ENCODE peak calls at places on chromosomes 12 and 14, in ten cellular contexts. One of them, this sample, is unnamed.

GRCh38 chr12:123270380-123271181 is 1.1 kb downstream of the CDK2AP1 start:
- DNase-seq in lung: no peak
- DNase-seq in fibroblast of pulmonary artery: peak
- DNase-seq in choroid plexus epithelial cell: peak
- DNase-seq in fibroblast of lung: peak
- DNase-seq in psoas muscle: peak
- DNase-seq in pancreas: peak
- DNase-seq in foreskin fibroblast: peak
- DNase-seq in prostate gland: no peak
- DNase-seq in IMR-90: peak
- DNase-seq in this sample: peak

GRCh38 chr14:55731881-55732498 is 152.0 kb downstream of the KTN1 start:
- DNase-seq in choroid plexus epithelial cell: peak
- DNase-seq in fibroblast of lung: peak
- DNase-seq in lung: no peak
- DNase-seq in pancreas: no peak
- DNase-seq in psoas muscle: no peak
- DNase-seq in prostate gland: no peak
- DNase-seq in fibroblast of pulmonary artery: peak
- DNase-seq in foreskin fibroblast: peak
- DNase-seq in IMR-90: peak
- DNase-seq in this sample: no peak

GRCh38 chr12:116892741-116893140 is 11.5 kb upstream of the HRK start:
- DNase-seq in psoas muscle: no peak
- DNase-seq in foreskin fibroblast: no peak
- DNase-seq in lung: no peak
- DNase-seq in pancreas: no peak
- DNase-seq in choroid plexus epithelial cell: no peak
- DNase-seq in IMR-90: no peak
- DNase-seq in fibroblast of lung: no peak
- DNase-seq in prostate gland: no peak
- DNase-seq in fibroblast of pulmonary artery: no peak
- DNase-seq in this sample: no peak

GRCh38 chr14:58864751-58865519 is 227.2 kb downstream of the DACT1 start:
- DNase-seq in IMR-90: peak
- DNase-seq in prostate gland: no peak
- DNase-seq in psoas muscle: no peak
- DNase-seq in pancreas: no peak
- DNase-seq in fibroblast of pulmonary artery: peak
- DNase-seq in foreskin fibroblast: peak
- DNase-seq in fibroblast of lung: peak
- DNase-seq in choroid plexus epithelial cell: peak
- DNase-seq in lung: no peak
- DNase-seq in this sample: no peak

GRCh38 chr14:104870368-104871144 is 5.5 kb downstream of the CEP170B start:
- DNase-seq in fibroblast of pulmonary artery: no peak
- DNase-seq in IMR-90: no peak
- DNase-seq in psoas muscle: peak
- DNase-seq in foreskin fibroblast: no peak
- DNase-seq in lung: no peak
- DNase-seq in choroid plexus epithelial cell: no peak
- DNase-seq in pancreas: peak
- DNase-seq in prostate gland: no peak
- DNase-seq in fibroblast of lung: no peak
- DNase-seq in this sample: no peak

GRCh38 chr14:90658541-90658967 is 157.7 kb downstream of the TTC7B start:
- DNase-seq in prostate gland: no peak
- DNase-seq in psoas muscle: no peak
- DNase-seq in IMR-90: peak
- DNase-seq in lung: no peak
- DNase-seq in fibroblast of pulmonary artery: peak
- DNase-seq in foreskin fibroblast: no peak
- DNase-seq in pancreas: no peak
- DNase-seq in choroid plexus epithelial cell: peak
- DNase-seq in fibroblast of lung: no peak
- DNase-seq in this sample: peak

GRCh38 chr12:110577717-110578521 is 5.2 kb downstream of the PPTC7 start:
- DNase-seq in psoas muscle: no peak
- DNase-seq in fibroblast of pulmonary artery: peak
- DNase-seq in IMR-90: peak
- DNase-seq in lung: no peak
- DNase-seq in foreskin fibroblast: peak
- DNase-seq in pancreas: no peak
- DNase-seq in prostate gland: no peak
- DNase-seq in fibroblast of lung: peak
- DNase-seq in choroid plexus epithelial cell: peak
- DNase-seq in this sample: peak

GRCh38 chr12:52351196-52352059 is 15.9 kb downstream of the KRT85 start:
- DNase-seq in choroid plexus epithelial cell: no peak
- DNase-seq in foreskin fibroblast: no peak
- DNase-seq in pancreas: peak
- DNase-seq in lung: no peak
- DNase-seq in fibroblast of lung: no peak
- DNase-seq in psoas muscle: no peak
- DNase-seq in IMR-90: no peak
- DNase-seq in fibroblast of pulmonary artery: no peak
- DNase-seq in prostate gland: peak
- DNase-seq in this sample: no peak

GRCh38 chr12:132558861-132559623 is 51.3 kb downstream of the LRCOL1 start:
- DNase-seq in foreskin fibroblast: no peak
- DNase-seq in fibroblast of lung: no peak
- DNase-seq in pancreas: no peak
- DNase-seq in lung: no peak
- DNase-seq in fibroblast of pulmonary artery: no peak
- DNase-seq in prostate gland: no peak
- DNase-seq in psoas muscle: no peak
- DNase-seq in IMR-90: no peak
- DNase-seq in choroid plexus epithelial cell: no peak
- DNase-seq in this sample: no peak

GRCh38 chr14:46840971-46841729 is 189.6 kb upstream of the RPL10L start:
- DNase-seq in fibroblast of lung: no peak
- DNase-seq in psoas muscle: no peak
- DNase-seq in fibroblast of pulmonary artery: no peak
- DNase-seq in lung: no peak
- DNase-seq in prostate gland: no peak
- DNase-seq in choroid plexus epithelial cell: no peak
- DNase-seq in IMR-90: no peak
- DNase-seq in pancreas: no peak
- DNase-seq in foreskin fibroblast: no peak
- DNase-seq in this sample: no peak

GRCh38 chr12:111812881-111813741 is 28.9 kb upstream of the MAPKAPK5 start:
- DNase-seq in prostate gland: peak
- DNase-seq in pancreas: no peak
- DNase-seq in lung: peak
- DNase-seq in IMR-90: peak
- DNase-seq in fibroblast of lung: peak
- DNase-seq in choroid plexus epithelial cell: peak
- DNase-seq in fibroblast of pulmonary artery: peak
- DNase-seq in foreskin fibroblast: peak
- DNase-seq in psoas muscle: peak
- DNase-seq in this sample: peak

GRCh38 chr14:23605931-23606585 is 27.5 kb upstream of the JPH4 start:
- DNase-seq in foreskin fibroblast: no peak
- DNase-seq in pancreas: no peak
- DNase-seq in fibroblast of lung: no peak
- DNase-seq in IMR-90: peak
- DNase-seq in choroid plexus epithelial cell: no peak
- DNase-seq in prostate gland: no peak
- DNase-seq in psoas muscle: no peak
- DNase-seq in lung: no peak
- DNase-seq in fibroblast of pulmonary artery: no peak
- DNase-seq in this sample: no peak

GRCh38 chr14:95527392-95528002 is 7.4 kb upstream of the GLRX5 start:
- DNase-seq in fibroblast of lung: peak
- DNase-seq in foreskin fibroblast: peak
- DNase-seq in fibroblast of pulmonary artery: peak
- DNase-seq in prostate gland: no peak
- DNase-seq in psoas muscle: no peak
- DNase-seq in pancreas: no peak
- DNase-seq in choroid plexus epithelial cell: peak
- DNase-seq in lung: no peak
- DNase-seq in IMR-90: peak
- DNase-seq in this sample: no peak

GRCh38 chr12:34401659-34402227 is 379.4 kb downstream of the ALG10 start:
- DNase-seq in IMR-90: no peak
- DNase-seq in psoas muscle: peak
- DNase-seq in prostate gland: peak
- DNase-seq in choroid plexus epithelial cell: no peak
- DNase-seq in foreskin fibroblast: no peak
- DNase-seq in fibroblast of lung: no peak
- DNase-seq in fibroblast of pulmonary artery: no peak
- DNase-seq in lung: peak
- DNase-seq in pancreas: peak
- DNase-seq in this sample: no peak

GRCh38 chr14:91418387-91419043 is 895 bp upstream of the CCDC88C start:
- DNase-seq in pancreas: peak
- DNase-seq in fibroblast of pulmonary artery: peak
- DNase-seq in IMR-90: peak
- DNase-seq in choroid plexus epithelial cell: peak
- DNase-seq in prostate gland: peak
- DNase-seq in psoas muscle: peak
- DNase-seq in foreskin fibroblast: peak
- DNase-seq in fibroblast of lung: peak
- DNase-seq in lung: peak
- DNase-seq in this sample: peak

GRCh38 chr14:68539311-68539737 is 253.5 kb downstream of the ZFP36L1 start:
- DNase-seq in fibroblast of pulmonary artery: no peak
- DNase-seq in fibroblast of lung: no peak
- DNase-seq in IMR-90: no peak
- DNase-seq in lung: peak
- DNase-seq in foreskin fibroblast: no peak
- DNase-seq in psoas muscle: peak
- DNase-seq in prostate gland: no peak
- DNase-seq in pancreas: no peak
- DNase-seq in choroid plexus epithelial cell: no peak
- DNase-seq in this sample: no peak

GRCh38 chr12:106195638-106196037 is 52.2 kb downstream of the CKAP4 start:
- DNase-seq in foreskin fibroblast: peak
- DNase-seq in lung: peak
- DNase-seq in IMR-90: peak
- DNase-seq in fibroblast of lung: peak
- DNase-seq in prostate gland: peak
- DNase-seq in fibroblast of pulmonary artery: peak
- DNase-seq in pancreas: no peak
- DNase-seq in psoas muscle: peak
- DNase-seq in choroid plexus epithelial cell: peak
- DNase-seq in this sample: no peak

GRCh38 chr12:1297639-1298038 is 296.7 kb downstream of the FBXL14 start:
- DNase-seq in lung: no peak
- DNase-seq in foreskin fibroblast: no peak
- DNase-seq in psoas muscle: no peak
- DNase-seq in IMR-90: peak
- DNase-seq in prostate gland: no peak
- DNase-seq in fibroblast of pulmonary artery: no peak
- DNase-seq in choroid plexus epithelial cell: no peak
- DNase-seq in fibroblast of lung: no peak
- DNase-seq in pancreas: no peak
- DNase-seq in this sample: no peak

GRCh38 chr14:54804720-54805060 is 97.9 kb downstream of the GCH1 start:
- DNase-seq in fibroblast of pulmonary artery: no peak
- DNase-seq in choroid plexus epithelial cell: no peak
- DNase-seq in foreskin fibroblast: no peak
- DNase-seq in psoas muscle: no peak
- DNase-seq in lung: no peak
- DNase-seq in pancreas: no peak
- DNase-seq in IMR-90: no peak
- DNase-seq in fibroblast of lung: no peak
- DNase-seq in prostate gland: no peak
- DNase-seq in this sample: peak

GRCh38 chr14:100285913-100286400 is 20.3 kb downstream of the SLC25A29 start:
- DNase-seq in choroid plexus epithelial cell: no peak
- DNase-seq in fibroblast of lung: no peak
- DNase-seq in IMR-90: no peak
- DNase-seq in lung: no peak
- DNase-seq in pancreas: no peak
- DNase-seq in prostate gland: no peak
- DNase-seq in foreskin fibroblast: no peak
- DNase-seq in psoas muscle: no peak
- DNase-seq in fibroblast of pulmonary artery: no peak
- DNase-seq in this sample: no peak
- TF ChIP-seq CTCF in choroid plexus epithelial cell: no peak
- TF ChIP-seq CTCF in fibroblast of lung: no peak
- TF ChIP-seq CTCF in IMR-90: no peak
- TF ChIP-seq CTCF in lung: no peak
- TF ChIP-seq CTCF in pancreas: no peak
- TF ChIP-seq CTCF in prostate gland: no peak
- TF ChIP-seq CTCF in foreskin fibroblast: no peak
- TF ChIP-seq CTCF in psoas muscle: no peak
- TF ChIP-seq CTCF in fibroblast of pulmonary artery: no peak
- TF ChIP-seq CTCF in this sample: peak

GRCh38 chr12:11555743-11556625 is 93.5 kb upstream of the ETV6 start:
- DNase-seq in foreskin fibroblast: no peak
- DNase-seq in choroid plexus epithelial cell: no peak
- DNase-seq in prostate gland: peak
- DNase-seq in psoas muscle: no peak
- DNase-seq in fibroblast of lung: no peak
- DNase-seq in lung: no peak
- DNase-seq in fibroblast of pulmonary artery: no peak
- DNase-seq in pancreas: no peak
- DNase-seq in IMR-90: no peak
- DNase-seq in this sample: peak
- H3K4me3 ChIP-seq in foreskin fibroblast: peak
- H3K4me3 ChIP-seq in choroid plexus epithelial cell: peak
- H3K4me3 ChIP-seq in prostate gland: peak
- H3K4me3 ChIP-seq in psoas muscle: no peak
- H3K4me3 ChIP-seq in fibroblast of lung: no peak
- H3K4me3 ChIP-seq in lung: no peak
- H3K4me3 ChIP-seq in fibroblast of pulmonary artery: no peak
- H3K4me3 ChIP-seq in pancreas: peak
- H3K4me3 ChIP-seq in IMR-90: no peak
- H3K4me3 ChIP-seq in this sample: no peak

GRCh38 chr12:47493801-47494200 is 212.0 kb downstream of the RPAP3 start:
- DNase-seq in prostate gland: no peak
- DNase-seq in foreskin fibroblast: no peak
- DNase-seq in pancreas: no peak
- DNase-seq in IMR-90: no peak
- DNase-seq in lung: no peak
- DNase-seq in psoas muscle: no peak
- DNase-seq in fibroblast of lung: no peak
- DNase-seq in choroid plexus epithelial cell: no peak
- DNase-seq in fibroblast of pulmonary artery: no peak
- DNase-seq in this sample: no peak
- TF ChIP-seq CTCF in prostate gland: no peak
- TF ChIP-seq CTCF in foreskin fibroblast: no peak
- TF ChIP-seq CTCF in pancreas: no peak
- TF ChIP-seq CTCF in IMR-90: no peak
- TF ChIP-seq CTCF in lung: no peak
- TF ChIP-seq CTCF in psoas muscle: no peak
- TF ChIP-seq CTCF in fibroblast of lung: no peak
- TF ChIP-seq CTCF in choroid plexus epithelial cell: no peak
- TF ChIP-seq CTCF in fibroblast of pulmonary artery: no peak
- TF ChIP-seq CTCF in this sample: no peak

DNA sequence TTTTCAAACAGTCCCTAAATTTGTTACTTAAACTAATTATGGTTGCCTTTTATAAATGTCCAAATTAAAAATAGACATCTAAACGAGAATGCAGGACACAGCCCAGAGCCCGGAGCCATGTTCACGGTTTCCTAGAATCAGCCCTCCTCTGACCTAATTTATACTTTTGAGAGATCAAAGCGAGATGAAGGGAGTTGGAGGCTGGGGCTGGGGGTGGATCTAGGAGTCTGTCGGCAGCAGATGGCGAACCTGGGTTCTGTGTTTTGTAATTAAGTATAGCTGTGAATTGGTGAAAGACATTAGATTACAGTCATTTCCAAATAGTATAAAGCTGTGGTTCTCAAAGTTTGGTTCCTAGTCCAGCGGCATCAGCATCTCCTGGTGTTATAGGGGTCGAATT is 210.1 kb downstream of the SLC41A2 start:
- DNase-seq in prostate gland: no peak
- DNase-seq in psoas muscle: no peak
- DNase-seq in fibroblast of lung: no peak
- DNase-seq in choroid plexus epithelial cell: no peak
- DNase-seq in IMR-90: no peak
- DNase-seq in pancreas: no peak
- DNase-seq in lung: no peak
- DNase-seq in foreskin fibroblast: no peak
- DNase-seq in fibroblast of pulmonary artery: no peak
- DNase-seq in this sample: no peak
- H3K4me3 ChIP-seq in prostate gland: no peak
- H3K4me3 ChIP-seq in psoas muscle: no peak
- H3K4me3 ChIP-seq in fibroblast of lung: no peak
- H3K4me3 ChIP-seq in choroid plexus epithelial cell: no peak
- H3K4me3 ChIP-seq in IMR-90: no peak
- H3K4me3 ChIP-seq in pancreas: no peak
- H3K4me3 ChIP-seq in lung: no peak
- H3K4me3 ChIP-seq in foreskin fibroblast: no peak
- H3K4me3 ChIP-seq in fibroblast of pulmonary artery: no peak
- H3K4me3 ChIP-seq in this sample: no peak

This sample was measured in PC-9.